ENCODE peak calls at places on chromosome X, in eight cellular contexts. U is mucosa of descending colon, Y is fibroblast of mammary gland, L is prostate gland, A is tibial nerve, G is mesendoderm, N is SJSA1, R is thyroid gland. O is an unnamed sample.

GRCh38 chrX:123993904-123994635 is 32.6 kb downstream of the STAG2 start:
- DNase-seq in U (no peak), Y (no peak), L (no peak), A (no peak), G (no peak), N (no peak), R (no peak), O (no peak)

GRCh38 chrX:100407784-100408642 is 2.1 kb downstream of the PCDH19 start:
- DNase-seq in U (peak; percentile 46), Y (no peak), L (no peak), A (no peak), G (no peak), N (no peak), R (no peak), O (no peak)

GRCh38 chrX:77668391-77669237 is 117.4 kb downstream of the ATRX start:
- DNase-seq in U (no peak), Y (peak; percentile 63), L (no peak), A (no peak), G (no peak), N (peak; percentile 44), R (no peak), O (no peak)

GRCh38 chrX:103343105-103343504 is 13.1 kb downstream of the TCEAL7 start:
- DNase-seq in U (no peak), Y (peak; percentile 63), L (peak; percentile 16), A (peak; percentile 17), G (peak; percentile 27), N (peak; percentile 39), R (peak; percentile 62), O (peak; percentile 28)

GRCh38 chrX:42384956-42385355 is 393.0 kb downstream of the PPP1R2C start:
- DNase-seq in U (no peak), Y (no peak), L (no peak), A (no peak), G (no peak), N (no peak), R (no peak), O (no peak)

GRCh38 chrX:55007633-55008032 is 7.5 kb downstream of the APEX2 start:
- DNase-seq in U (no peak), Y (peak; percentile 65), L (no peak), A (no peak), G (no peak), N (peak; percentile 3), R (no peak), O (no peak)

GRCh38 chrX:30282527-30282926 is 26.7 kb downstream of the NR0B1 start:
- DNase-seq in U (no peak), Y (peak; percentile 36), L (no peak), A (no peak), G (no peak), N (peak; percentile 11), R (no peak), O (no peak)

GRCh38 chrX:121093011-121093410 is 45.6 kb downstream of the GLUD2 start:
- DNase-seq in U (no peak), Y (peak; percentile 42), L (no peak), A (no peak), G (no peak), N (no peak), R (no peak), O (no peak)

GRCh38 chrX:70553516-70553915 is 108.9 kb downstream of the DLG3 start:
- DNase-seq in U (no peak), Y (no peak), L (no peak), A (no peak), G (no peak), N (no peak), R (no peak), O (no peak)

GRCh38 chrX:69119122-69119521 is 46.1 kb downstream of the PJA1 start:
- DNase-seq in U (no peak), Y (no peak), L (no peak), A (no peak), G (peak; percentile 46), N (no peak), R (no peak), O (peak; percentile 20)

GRCh38 chrX:145549476-145549875 is 268.2 kb upstream of the SLITRK2 start:
- DNase-seq in U (no peak), Y (no peak), L (no peak), A (no peak), G (no peak), N (no peak), R (no peak), O (no peak)

GRCh38 chrX:153776611-153777045 is 4.2 kb upstream of the SRPK3 start:
- DNase-seq in U (peak; percentile 43), Y (no peak), L (no peak), A (no peak), G (no peak), N (no peak), R (no peak), O (no peak)

GRCh38 chrX:153971632-153972367 is at the start of gene HCFC1:
- DNase-seq in U (peak; percentile 97), Y (peak; percentile 86), L (peak; percentile 83), A (peak; percentile 79), G (peak; percentile 95), N (peak; percentile 95), R (peak; percentile 90), O (peak; percentile 83)

GRCh38 chrX:152600853-152601635 is 36.7 kb upstream of the GABRQ start:
- DNase-seq in U (no peak), Y (no peak), L (no peak), A (no peak), G (peak; percentile 46), N (peak; percentile 4), R (no peak), O (no peak)

GRCh38 chrX:101973066-101973465 is 41.2 kb upstream of the ZMAT1 start:
- DNase-seq in U (no peak), Y (no peak), L (no peak), A (no peak), G (no peak), N (no peak), R (no peak), O (no peak)

GRCh38 chrX:150694738-150695410 is 1.7 kb downstream of the MTMR1 start:
- DNase-seq in U (no peak), Y (peak; percentile 23), L (no peak), A (no peak), G (no peak), N (no peak), R (no peak), O (no peak)

GRCh38 chrX:137574102-137574783 is 8.3 kb downstream of the ZIC3 start:
- DNase-seq in U (no peak), Y (no peak), L (no peak), A (no peak), G (peak; percentile 92), N (no peak), R (no peak), O (no peak)

GRCh38 chrX:1601051-1601767 is 9.8 kb downstream of the AKAP17A start:
- DNase-seq in U (peak; percentile 46), Y (no peak), L (no peak), A (peak; percentile 8), G (no peak), N (no peak), R (no peak), O (no peak)

GRCh38 chrX:115533485-115533884 is 27.5 kb upstream of the PLS3 start:
- DNase-seq in U (no peak), Y (peak; percentile 39), L (no peak), A (no peak), G (no peak), N (no peak), R (no peak), O (no peak)

GRCh38 chrX:72738396-72738795 is 24.3 kb upstream of the PHKA1 start:
- DNase-seq in U (no peak), Y (no peak), L (no peak), A (no peak), G (no peak), N (no peak), R (no peak), O (no peak)

GRCh38 chrX:26909728-26910127 is 553.4 kb downstream of the PPP4R3C start:
- DNase-seq in U (no peak), Y (no peak), L (no peak), A (no peak), G (no peak), N (no peak), R (no peak), O (no peak)

GRCh38 chrX:128504496-128504895 is 452.3 kb upstream of the ACTRT1 start:
- DNase-seq in U (no peak), Y (no peak), L (no peak), A (no peak), G (peak; percentile 65), N (no peak), R (no peak), O (no peak)
- H3K4me3 ChIP-seq in U (no peak overlapping the region), Y (no peak overlapping the region), L (no peak overlapping the region), A (no peak overlapping the region), G (no peak overlapping the region), N (no peak overlapping the region), R (no peak overlapping the region), O (no peak overlapping the region)

GRCh38 chrX:10109695-10110094 is 47.1 kb upstream of the CLCN4 start:
- DNase-seq in U (peak; percentile 67), Y (no peak), L (no peak), A (no peak), G (no peak), N (no peak), R (no peak), O (no peak)

GRCh38 chrX:10112510-10112909 is 44.3 kb upstream of the CLCN4 start:
- DNase-seq in U (no peak), Y (no peak), L (no peak), A (no peak), G (no peak), N (no peak), R (no peak), O (no peak)

GRCh38 chrX:10111364-10112148 is 45.2 kb upstream of the CLCN4 start:
- DNase-seq in U (peak; percentile 72), Y (no peak), L (no peak), A (no peak), G (no peak), N (no peak), R (peak; percentile 15), O (no peak)

GRCh38 chrX:10110984-10111363 is 45.8 kb upstream of the CLCN4 start:
- DNase-seq in U (no peak), Y (no peak), L (no peak), A (no peak), G (no peak), N (no peak), R (peak; percentile 2), O (no peak)

GRCh38 chrX:10110316-10110932 is 46.4 kb upstream of the CLCN4 start:
- DNase-seq in U (no peak), Y (no peak), L (no peak), A (no peak), G (no peak), N (no peak), R (no peak), O (no peak)
- H3K4me3 ChIP-seq in U (no peak overlapping the region), Y (no peak overlapping the region), L (no peak overlapping the region), A (no peak overlapping the region), G (no peak overlapping the region), N (no peak overlapping the region), R (no peak overlapping the region), O (no peak overlapping the region)

GRCh38 chrX:66130469-66130868 is 33.6 kb upstream of the HEPH start:
- DNase-seq in U (no peak), Y (no peak), L (no peak), A (no peak), G (no peak), N (no peak), R (no peak), O (no peak)
- H3K4me3 ChIP-seq in U (no peak overlapping the region), Y (no peak overlapping the region), L (no peak overlapping the region), A (no peak overlapping the region), G (no peak overlapping the region), N (no peak overlapping the region), R (no peak overlapping the region), O (no peak overlapping the region)

DNA sequence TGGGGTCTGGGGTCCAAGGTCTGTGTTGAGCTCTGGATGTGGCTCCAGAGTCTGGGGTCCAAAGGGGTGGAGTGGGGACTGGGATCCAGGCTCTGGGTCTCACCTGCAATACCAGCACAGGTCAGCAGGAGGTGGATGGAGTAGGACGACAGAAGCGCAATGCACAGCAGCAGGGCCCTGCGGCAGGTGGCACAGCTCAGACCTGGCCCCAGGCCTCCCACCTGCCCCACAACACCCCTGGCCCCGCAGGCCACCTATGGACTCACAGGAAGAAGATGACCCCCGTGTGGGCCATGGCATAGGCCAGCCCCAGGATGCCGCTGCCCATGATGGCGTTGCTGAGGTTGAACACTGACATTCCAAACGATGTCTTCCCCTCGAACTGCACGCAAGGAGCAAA is 3.4 kb downstream of the SLC38A5 start:
- DNase-seq in U (no peak), Y (no peak), L (no peak), A (no peak), G (peak; percentile 14), N (no peak), R (no peak), O (no peak)
- H3K4me3 ChIP-seq in U (no peak overlapping the region), Y (no peak overlapping the region), L (no peak overlapping the region), A (no peak overlapping the region), G (no peak overlapping the region), N (no peak overlapping the region), R (no peak overlapping the region), O (no peak overlapping the region)

O was measured in Jurkat, Clone E6-1.